ENCODE peak calls at places on chromosome 6, in seven cellular contexts. V is upper lobe of right lung; A is left colon; C is heart left ventricle; X is psoas muscle; Y is activated naive CD8-positive, alpha-beta T cell treated with anti-CD3 and anti-CD28 coated beads, Interleukin-2, amount 10 ng/mL, durations not matched to agents 7 days and 5 days; R is DND-41. J is an unnamed sample.

GRCh38 chr6:7042056-7042653 is 65.6 kb upstream of the RREB1 start:
- ATAC-seq in V (peak; percentile 72), A (peak; percentile 85), C (peak; percentile 7), X (no peak), Y (no peak), R (peak; percentile 45), J (no peak)

GRCh38 chr6:131460603-131460995 is 112.4 kb upstream of the ARG1 start:
- ATAC-seq in V (no peak), A (no peak), C (no peak), X (no peak), Y (no peak), R (no peak), J (no peak)

GRCh38 chr6:146700078-146700686 is 101.4 kb downstream of the ADGB start:
- ATAC-seq in V (peak; percentile 93), A (peak; percentile 87), C (peak; percentile 66), X (peak; percentile 82), Y (no peak), R (peak; percentile 86), J (peak; percentile 72)

GRCh38 chr6:1315560-1316386 is 3.9 kb downstream of the FOXQ1 start:
- ATAC-seq in V (no peak), A (no peak), C (no peak), X (no peak), Y (no peak), R (no peak), J (no peak)

GRCh38 chr6:128062882-128063603 is 162.2 kb upstream of the THEMIS start:
- ATAC-seq in V (peak; percentile 90), A (no peak), C (no peak), X (no peak), Y (no peak), R (no peak), J (no peak)

GRCh38 chr6:43229803-43230239 is 540 bp upstream of the DNPH1 start:
- ATAC-seq in V (no peak), A (no peak), C (no peak), X (peak; percentile 9), Y (peak; percentile 2), R (no peak), J (no peak)

GRCh38 chr6:44789061-44789460 is 401.6 kb downstream of the CDC5L start:
- ATAC-seq in V (no peak), A (no peak), C (no peak), X (no peak), Y (no peak), R (no peak), J (no peak)

GRCh38 chr6:106149472-106150069 is 63.4 kb downstream of the PRDM1 start:
- ATAC-seq in V (no peak), A (no peak), C (no peak), X (no peak), Y (peak; percentile 87), R (peak; percentile 83), J (no peak)

GRCh38 chr6:33856655-33857054 is 52.9 kb upstream of the MLN start:
- ATAC-seq in V (peak; percentile 33), A (no peak), C (no peak), X (no peak), Y (peak; percentile 75), R (peak; percentile 93), J (no peak)

GRCh38 chr6:131456565-131456964 is 116.5 kb upstream of the ARG1 start:
- ATAC-seq in V (no peak), A (no peak), C (no peak), X (no peak), Y (no peak), R (no peak), J (no peak)

GRCh38 chr6:158793432-158793831 is 25.7 kb downstream of the EZR start:
- ATAC-seq in V (peak; percentile 67), A (peak; percentile 37), C (peak; percentile 67), X (peak; percentile 79), Y (no peak), R (peak; percentile 44), J (peak; percentile 63)